ENCODE peak calls at places on chromosomes 5 and 9, in ten cellular contexts. One of them, this sample, is unnamed.

GRCh38 chr5:172858990-172859811 is 25.1 kb downstream of the ERGIC1 start:
- DNase-seq in left ventricle myocardium inferior: peak
- DNase-seq in RWPE1: no peak
- DNase-seq in PC-3: peak
- DNase-seq in right atrium auricular region: peak
- DNase-seq in ovary: no peak
- DNase-seq in neuronal stem cell: no peak
- DNase-seq in GM12878: no peak
- DNase-seq in right cardiac atrium: peak
- DNase-seq in AG04450: peak
- DNase-seq in this sample: no peak

GRCh38 chr5:119187776-119188529 is 117.1 kb downstream of the DMXL1 start:
- DNase-seq in left ventricle myocardium inferior: no peak
- DNase-seq in RWPE1: no peak
- DNase-seq in PC-3: no peak
- DNase-seq in right atrium auricular region: no peak
- DNase-seq in ovary: no peak
- DNase-seq in neuronal stem cell: no peak
- DNase-seq in GM12878: no peak
- DNase-seq in right cardiac atrium: no peak
- DNase-seq in AG04450: no peak
- DNase-seq in this sample: no peak

GRCh38 chr5:6525910-6526309 is 77.3 kb downstream of the UBE2QL1 start:
- DNase-seq in left ventricle myocardium inferior: no peak
- DNase-seq in RWPE1: no peak
- DNase-seq in PC-3: peak
- DNase-seq in right atrium auricular region: no peak
- DNase-seq in ovary: no peak
- DNase-seq in neuronal stem cell: peak
- DNase-seq in GM12878: no peak
- DNase-seq in right cardiac atrium: no peak
- DNase-seq in AG04450: no peak
- DNase-seq in this sample: no peak

GRCh38 chr9:38227061-38227540 is 158.1 kb upstream of the SHB start:
- DNase-seq in left ventricle myocardium inferior: no peak
- DNase-seq in RWPE1: peak
- DNase-seq in PC-3: peak
- DNase-seq in right atrium auricular region: no peak
- DNase-seq in ovary: peak
- DNase-seq in neuronal stem cell: no peak
- DNase-seq in GM12878: peak
- DNase-seq in right cardiac atrium: no peak
- DNase-seq in AG04450: peak
- DNase-seq in this sample: peak

GRCh38 chr9:122219856-122220672 is 8.7 kb downstream of the LHX6 start:
- DNase-seq in left ventricle myocardium inferior: no peak
- DNase-seq in RWPE1: no peak
- DNase-seq in PC-3: no peak
- DNase-seq in right atrium auricular region: no peak
- DNase-seq in ovary: no peak
- DNase-seq in neuronal stem cell: no peak
- DNase-seq in GM12878: no peak
- DNase-seq in right cardiac atrium: no peak
- DNase-seq in AG04450: no peak
- DNase-seq in this sample: no peak

GRCh38 chr9:81871695-81872094 is 56.5 kb upstream of the SPATA31D4 start:
- DNase-seq in left ventricle myocardium inferior: no peak
- DNase-seq in RWPE1: peak
- DNase-seq in PC-3: peak
- DNase-seq in right atrium auricular region: no peak
- DNase-seq in ovary: no peak
- DNase-seq in neuronal stem cell: no peak
- DNase-seq in GM12878: no peak
- DNase-seq in right cardiac atrium: no peak
- DNase-seq in AG04450: no peak
- DNase-seq in this sample: no peak

GRCh38 chr9:136247551-136247916 is 1.9 kb upstream of the QSOX2 start:
- DNase-seq in left ventricle myocardium inferior: no peak
- DNase-seq in RWPE1: no peak
- DNase-seq in PC-3: no peak
- DNase-seq in right atrium auricular region: no peak
- DNase-seq in ovary: no peak
- DNase-seq in neuronal stem cell: no peak
- DNase-seq in GM12878: no peak
- DNase-seq in right cardiac atrium: no peak
- DNase-seq in AG04450: no peak
- DNase-seq in this sample: no peak

GRCh38 chr5:125059255-125060050 is 313.0 kb upstream of the ZNF608 start:
- DNase-seq in left ventricle myocardium inferior: no peak
- DNase-seq in RWPE1: no peak
- DNase-seq in PC-3: no peak
- DNase-seq in right atrium auricular region: no peak
- DNase-seq in ovary: no peak
- DNase-seq in neuronal stem cell: peak
- DNase-seq in GM12878: no peak
- DNase-seq in right cardiac atrium: no peak
- DNase-seq in AG04450: no peak
- DNase-seq in this sample: no peak

DNA sequence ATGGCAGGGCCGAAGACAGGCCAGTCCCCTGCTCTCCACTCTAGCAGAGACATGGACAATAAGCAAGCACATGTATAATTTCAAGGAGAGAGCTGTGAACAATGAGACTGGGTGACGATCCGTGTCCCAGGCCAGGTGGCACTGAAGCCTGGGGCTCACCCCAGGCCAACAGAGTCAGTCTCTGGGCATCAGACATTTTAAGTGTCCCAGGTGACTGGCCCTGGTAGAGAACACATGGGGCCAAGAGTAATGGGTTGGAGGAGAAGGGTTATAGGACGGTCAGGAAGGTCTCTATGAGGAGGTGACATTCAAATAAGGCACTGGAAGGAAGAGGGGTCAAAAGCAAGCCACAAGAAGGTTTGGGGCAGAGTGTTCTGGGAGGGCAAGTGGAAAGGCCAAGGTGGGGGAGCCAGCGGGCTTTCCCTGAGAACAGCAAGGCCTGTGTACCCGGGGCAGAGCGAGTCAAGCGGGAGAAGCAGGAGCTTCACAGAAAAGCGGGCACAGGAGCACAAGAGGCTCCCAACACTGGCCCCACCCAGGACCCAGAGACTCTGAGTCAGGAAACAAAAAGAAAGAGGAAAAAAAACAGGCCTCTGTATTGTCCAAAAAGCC is 1.1 kb upstream of the AKNA start:
- DNase-seq in left ventricle myocardium inferior: no peak
- DNase-seq in RWPE1: no peak
- DNase-seq in PC-3: no peak
- DNase-seq in right atrium auricular region: no peak
- DNase-seq in ovary: peak
- DNase-seq in neuronal stem cell: no peak
- DNase-seq in GM12878: no peak
- DNase-seq in right cardiac atrium: no peak
- DNase-seq in AG04450: no peak
- DNase-seq in this sample: no peak
- H3K27ac ChIP-seq in left ventricle myocardium inferior: peak
- H3K27ac ChIP-seq in RWPE1: no peak
- H3K27ac ChIP-seq in PC-3: no peak
- H3K27ac ChIP-seq in right atrium auricular region: peak
- H3K27ac ChIP-seq in ovary: peak
- H3K27ac ChIP-seq in neuronal stem cell: no peak
- H3K27ac ChIP-seq in GM12878: peak
- H3K27ac ChIP-seq in right cardiac atrium: peak
- H3K27ac ChIP-seq in AG04450: peak
- H3K27ac ChIP-seq in this sample: peak

GRCh38 chr5:116454417-116454927 is 120.2 kb downstream of the SEMA6A start:
- DNase-seq in left ventricle myocardium inferior: no peak
- DNase-seq in RWPE1: no peak
- DNase-seq in PC-3: no peak
- DNase-seq in right atrium auricular region: no peak
- DNase-seq in ovary: no peak
- DNase-seq in neuronal stem cell: no peak
- DNase-seq in GM12878: peak
- DNase-seq in right cardiac atrium: no peak
- DNase-seq in AG04450: peak
- DNase-seq in this sample: no peak

GRCh38 chr5:116453920-116454319 is 120.7 kb downstream of the SEMA6A start:
- DNase-seq in left ventricle myocardium inferior: no peak
- DNase-seq in RWPE1: no peak
- DNase-seq in PC-3: no peak
- DNase-seq in right atrium auricular region: no peak
- DNase-seq in ovary: no peak
- DNase-seq in neuronal stem cell: no peak
- DNase-seq in GM12878: no peak
- DNase-seq in right cardiac atrium: no peak
- DNase-seq in AG04450: no peak
- DNase-seq in this sample: no peak

GRCh38 chr5:116456036-116456435 is 118.6 kb downstream of the SEMA6A start:
- DNase-seq in left ventricle myocardium inferior: no peak
- DNase-seq in RWPE1: no peak
- DNase-seq in PC-3: no peak
- DNase-seq in right atrium auricular region: no peak
- DNase-seq in ovary: no peak
- DNase-seq in neuronal stem cell: no peak
- DNase-seq in GM12878: no peak
- DNase-seq in right cardiac atrium: no peak
- DNase-seq in AG04450: no peak
- DNase-seq in this sample: no peak

GRCh38 chr5:116452774-116453368 is 121.8 kb downstream of the SEMA6A start:
- DNase-seq in left ventricle myocardium inferior: no peak
- DNase-seq in RWPE1: no peak
- DNase-seq in PC-3: no peak
- DNase-seq in right atrium auricular region: no peak
- DNase-seq in ovary: no peak
- DNase-seq in neuronal stem cell: no peak
- DNase-seq in GM12878: no peak
- DNase-seq in right cardiac atrium: no peak
- DNase-seq in AG04450: no peak
- DNase-seq in this sample: no peak

GRCh38 chr5:116455061-116455460 is 119.6 kb downstream of the SEMA6A start:
- DNase-seq in left ventricle myocardium inferior: no peak
- DNase-seq in RWPE1: no peak
- DNase-seq in PC-3: no peak
- DNase-seq in right atrium auricular region: no peak
- DNase-seq in ovary: no peak
- DNase-seq in neuronal stem cell: no peak
- DNase-seq in GM12878: no peak
- DNase-seq in right cardiac atrium: no peak
- DNase-seq in AG04450: no peak
- DNase-seq in this sample: no peak
- H3K27ac ChIP-seq in left ventricle myocardium inferior: peak
- H3K27ac ChIP-seq in RWPE1: no peak
- H3K27ac ChIP-seq in PC-3: no peak
- H3K27ac ChIP-seq in right atrium auricular region: peak
- H3K27ac ChIP-seq in ovary: no peak
- H3K27ac ChIP-seq in neuronal stem cell: no peak
- H3K27ac ChIP-seq in GM12878: no peak
- H3K27ac ChIP-seq in right cardiac atrium: no peak
- H3K27ac ChIP-seq in AG04450: no peak
- H3K27ac ChIP-seq in this sample: no peak

DNA sequence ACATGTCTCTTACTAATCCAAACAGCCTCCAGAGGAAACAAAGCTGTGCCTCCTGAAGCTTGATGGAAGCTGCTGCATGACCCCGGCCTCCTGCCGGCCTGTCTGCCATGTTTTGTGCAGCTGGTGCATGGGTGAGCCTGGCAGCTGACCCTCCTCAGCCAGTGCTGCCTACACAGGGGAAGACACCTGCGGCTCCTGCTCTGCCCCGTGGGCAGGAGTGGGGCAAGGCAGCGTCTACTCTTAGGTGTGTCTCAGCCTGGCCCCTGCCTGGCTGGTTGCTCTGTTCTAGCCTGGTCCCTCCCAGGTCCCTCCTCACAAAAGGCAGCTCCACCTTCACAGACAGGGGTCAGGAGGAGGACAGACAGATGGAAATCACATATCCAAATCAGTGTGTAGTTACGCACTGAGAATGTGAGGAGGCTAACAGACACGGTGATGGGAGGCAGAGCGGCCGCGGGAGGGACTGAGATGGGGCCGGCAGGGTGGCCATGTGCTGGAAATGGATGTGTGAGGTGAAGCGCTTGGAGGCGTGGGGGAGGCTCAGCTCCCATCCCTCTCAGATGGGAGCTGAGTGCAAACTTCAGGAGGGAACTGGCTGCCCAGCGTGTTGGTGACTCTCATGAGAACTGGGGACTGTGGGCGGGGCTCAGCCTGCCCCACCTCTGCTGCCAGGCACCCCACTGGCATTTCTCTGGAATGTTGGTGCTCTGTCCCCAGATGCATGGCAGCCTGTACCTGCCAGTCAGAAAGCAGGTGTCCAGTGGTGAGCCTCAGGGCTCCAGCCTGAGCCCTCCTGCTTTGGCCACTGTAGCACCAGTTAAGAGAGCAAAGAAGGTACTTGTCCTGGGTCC is 43.4 kb downstream of the PPARGC1B start:
- DNase-seq in left ventricle myocardium inferior: peak
- DNase-seq in RWPE1: no peak
- DNase-seq in PC-3: no peak
- DNase-seq in right atrium auricular region: no peak
- DNase-seq in ovary: no peak
- DNase-seq in neuronal stem cell: no peak
- DNase-seq in GM12878: no peak
- DNase-seq in right cardiac atrium: no peak
- DNase-seq in AG04450: no peak
- DNase-seq in this sample: no peak
- H3K27ac ChIP-seq in left ventricle myocardium inferior: peak
- H3K27ac ChIP-seq in RWPE1: peak
- H3K27ac ChIP-seq in PC-3: no peak
- H3K27ac ChIP-seq in right atrium auricular region: peak
- H3K27ac ChIP-seq in ovary: no peak
- H3K27ac ChIP-seq in neuronal stem cell: no peak
- H3K27ac ChIP-seq in GM12878: no peak
- H3K27ac ChIP-seq in right cardiac atrium: peak
- H3K27ac ChIP-seq in AG04450: no peak
- H3K27ac ChIP-seq in this sample: no peak

DNA sequence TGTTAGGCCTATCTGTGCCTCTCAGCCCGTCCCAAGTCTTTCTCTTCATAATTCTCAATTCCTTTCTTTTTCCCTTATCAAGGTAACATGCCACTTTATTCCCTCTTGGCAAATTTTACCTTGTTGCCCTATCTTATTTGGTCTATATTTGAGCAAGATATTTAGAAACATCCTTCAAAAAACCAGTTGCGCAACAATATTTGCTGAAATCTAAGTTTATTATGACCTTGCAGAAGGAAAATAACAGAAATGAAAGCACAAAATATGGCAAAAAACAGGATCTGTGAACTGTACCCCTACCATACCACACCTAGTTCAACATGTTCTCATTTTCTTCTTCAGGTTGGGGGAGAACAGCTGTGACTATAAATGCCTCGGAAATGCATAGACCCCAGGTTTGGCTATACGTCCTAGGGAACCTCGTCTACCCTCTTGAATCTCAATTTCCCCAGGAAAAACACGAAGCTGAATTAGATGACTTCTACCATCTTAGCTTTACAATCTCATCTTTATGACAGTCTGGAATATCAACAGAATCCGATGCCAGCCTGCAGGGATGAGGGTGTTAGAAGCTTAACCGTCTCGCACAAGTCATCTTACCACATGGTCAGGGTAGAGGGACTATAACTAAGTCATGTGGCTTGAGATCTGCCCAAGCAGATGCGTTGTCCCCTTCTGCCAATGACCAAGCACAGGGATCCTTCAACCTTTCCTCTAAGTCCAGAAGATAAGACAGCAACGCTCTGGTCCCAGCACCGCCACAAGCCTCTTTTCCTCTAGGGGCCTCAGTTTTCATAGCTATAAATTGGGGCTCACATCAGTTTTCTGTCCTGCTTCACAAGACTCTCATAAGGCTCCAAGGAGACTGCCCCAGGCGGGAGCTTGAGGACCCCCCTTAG is 1.3 kb downstream of the LCP2 start:
- DNase-seq in left ventricle myocardium inferior: no peak
- DNase-seq in RWPE1: no peak
- DNase-seq in PC-3: no peak
- DNase-seq in right atrium auricular region: no peak
- DNase-seq in ovary: no peak
- DNase-seq in neuronal stem cell: no peak
- DNase-seq in GM12878: no peak
- DNase-seq in right cardiac atrium: no peak
- DNase-seq in AG04450: no peak
- DNase-seq in this sample: no peak
- H3K27ac ChIP-seq in left ventricle myocardium inferior: peak
- H3K27ac ChIP-seq in RWPE1: no peak
- H3K27ac ChIP-seq in PC-3: no peak
- H3K27ac ChIP-seq in right atrium auricular region: peak
- H3K27ac ChIP-seq in ovary: no peak
- H3K27ac ChIP-seq in neuronal stem cell: no peak
- H3K27ac ChIP-seq in GM12878: peak
- H3K27ac ChIP-seq in right cardiac atrium: no peak
- H3K27ac ChIP-seq in AG04450: no peak
- H3K27ac ChIP-seq in this sample: peak